ENCODE peak calls at places on chromosomes 11 and 22, in seven cellular contexts. J, H, Z, T, D, E and R are unnamed samples.

GRCh38 chr11:42249401-42249800 is 789.9 kb upstream of the LRRC4C start:
- DNase-seq in E (no peak), H (no peak), J (no peak), D (peak), T (no peak), Z (no peak), R (no peak)

GRCh38 chr11:122757201-122757600 is 81.1 kb upstream of the CRTAM start:
- DNase-seq in J (no peak), E (no peak), T (no peak), D (no peak), H (no peak), Z (no peak), R (no peak)

GRCh38 chr22:47051435-47052175 is 289.2 kb downstream of the TBC1D22A start:
- DNase-seq in T (no peak), Z (no peak), J (no peak), H (no peak), E (no peak), D (no peak), R (no peak)

GRCh38 chr11:93000511-93001476 is 31.3 kb downstream of the MTNR1B start:
- DNase-seq in H (no peak), T (no peak), D (peak), E (no peak), J (no peak), Z (peak), R (no peak)

GRCh38 chr22:21698430-21699329 is 32.9 kb downstream of the PPIL2 start:
- DNase-seq in E (no peak), Z (peak), J (no peak), D (no peak), H (peak), T (peak), R (no peak)

GRCh38 chr11:125250316-125250870 is 85.8 kb downstream of the PKNOX2 start:
- DNase-seq in Z (no peak), T (no peak), J (no peak), E (no peak), H (no peak), D (no peak), R (no peak)

GRCh38 chr11:47466701-47467250 is 17.8 kb upstream of the RAPSN start:
- DNase-seq in E (no peak), H (no peak), T (no peak), Z (no peak), J (peak), D (peak), R (no peak)

GRCh38 chr22:20038574-20038973 is 17.7 kb downstream of the TANGO2 start:
- DNase-seq in J (no peak), T (no peak), H (no peak), Z (no peak), D (no peak), E (no peak), R (no peak)

GRCh38 chr11:56876621-56877312 is 111.9 kb upstream of the OR5AK2 start:
- DNase-seq in Z (no peak), J (no peak), H (no peak), T (no peak), D (no peak), E (no peak), R (no peak)

GRCh38 chr11:58762284-58763119 is 30.8 kb upstream of the GLYAT start:
- DNase-seq in H (no peak), T (no peak), D (no peak), J (no peak), Z (no peak), E (no peak), R (no peak)

GRCh38 chr22:29773233-29773632 is 6.1 kb downstream of the UQCR10 start:
- DNase-seq in E (peak), D (no peak), T (no peak), Z (peak), H (no peak), J (peak), R (no peak)

GRCh38 chr22:24303007-24303406 is 32.4 kb downstream of the SPECC1L start:
- DNase-seq in D (no peak), Z (no peak), E (no peak), T (no peak), J (no peak), H (no peak), R (no peak)

GRCh38 chr11:94675788-94676187 is 92.4 kb upstream of the AMOTL1 start:
- DNase-seq in D (no peak), Z (no peak), E (no peak), J (no peak), H (peak), T (no peak), R (no peak)

GRCh38 chr11:6216501-6216900 is 11.1 kb downstream of the C11orf42 start:
- DNase-seq in T (no peak), J (no peak), Z (no peak), H (peak), E (no peak), D (no peak), R (no peak)

GRCh38 chr11:118529584-118530175 is 1.3 kb upstream of the TMEM25 start:
- DNase-seq in Z (no peak), E (no peak), D (no peak), H (no peak), J (no peak), T (no peak), R (no peak)

GRCh38 chr22:37225481-37225880 is 13.2 kb upstream of the SSTR3 start:
- DNase-seq in Z (no peak), J (no peak), H (no peak), E (no peak), D (no peak), T (no peak), R (no peak)

GRCh38 chr11:26953770-26954392 is 40.0 kb upstream of the FIBIN start:
- DNase-seq in Z (no peak), D (peak), T (no peak), H (no peak), E (no peak), J (no peak), R (no peak)

GRCh38 chr11:96219981-96220623 is 122.9 kb downstream of the MAML2 start:
- DNase-seq in H (no peak), D (peak), Z (peak), T (no peak), E (no peak), J (no peak), R (no peak)

GRCh38 chr22:48953103-48953720 is 874.5 kb downstream of the BRD1 start:
- DNase-seq in H (peak), E (no peak), T (no peak), Z (no peak), J (no peak), D (no peak), R (no peak)

GRCh38 chr22:50308597-50308935 is 1.1 kb upstream of the PLXNB2 start:
- DNase-seq in T (peak), H (no peak), E (no peak), J (peak), Z (peak), D (no peak), R (no peak)

GRCh38 chr11:9065614-9066431 is 25.6 kb downstream of the SCUBE2 start:
- DNase-seq in H (no peak), D (no peak), J (peak), E (no peak), T (no peak), Z (no peak), R (no peak)

GRCh38 chr22:44889233-44889878 is 120.4 kb downstream of the PHF21B start:
- DNase-seq in E (no peak), Z (no peak), J (no peak), T (no peak), D (no peak), H (no peak), R (no peak)

GRCh38 chr11:74492084-74492483 is 1.4 kb downstream of the LIPT2 start:
- DNase-seq in D (no peak), Z (no peak), J (no peak), E (no peak), H (peak), T (no peak), R (no peak)

GRCh38 chr11:2846056-2846455 is 39.5 kb downstream of the CDKN1C start:
- DNase-seq in J (no peak), D (no peak), Z (no peak), H (no peak), T (no peak), E (no peak), R (no peak)

GRCh38 chr11:22798890-22799289 is 30.7 kb downstream of the SVIP start:
- DNase-seq in D (no peak), T (no peak), H (no peak), Z (no peak), E (no peak), J (no peak), R (no peak)

GRCh38 chr11:16925495-16926065 is 88.6 kb downstream of the PLEKHA7 start:
- DNase-seq in T (peak), Z (no peak), H (no peak), J (peak), E (peak), D (peak), R (peak)

GRCh38 chr11:82494988-82495432 is 238.7 kb downstream of the FAM181B start:
- DNase-seq in J (no peak), H (no peak), E (no peak), Z (no peak), T (peak), D (no peak), R (no peak)

DNA sequence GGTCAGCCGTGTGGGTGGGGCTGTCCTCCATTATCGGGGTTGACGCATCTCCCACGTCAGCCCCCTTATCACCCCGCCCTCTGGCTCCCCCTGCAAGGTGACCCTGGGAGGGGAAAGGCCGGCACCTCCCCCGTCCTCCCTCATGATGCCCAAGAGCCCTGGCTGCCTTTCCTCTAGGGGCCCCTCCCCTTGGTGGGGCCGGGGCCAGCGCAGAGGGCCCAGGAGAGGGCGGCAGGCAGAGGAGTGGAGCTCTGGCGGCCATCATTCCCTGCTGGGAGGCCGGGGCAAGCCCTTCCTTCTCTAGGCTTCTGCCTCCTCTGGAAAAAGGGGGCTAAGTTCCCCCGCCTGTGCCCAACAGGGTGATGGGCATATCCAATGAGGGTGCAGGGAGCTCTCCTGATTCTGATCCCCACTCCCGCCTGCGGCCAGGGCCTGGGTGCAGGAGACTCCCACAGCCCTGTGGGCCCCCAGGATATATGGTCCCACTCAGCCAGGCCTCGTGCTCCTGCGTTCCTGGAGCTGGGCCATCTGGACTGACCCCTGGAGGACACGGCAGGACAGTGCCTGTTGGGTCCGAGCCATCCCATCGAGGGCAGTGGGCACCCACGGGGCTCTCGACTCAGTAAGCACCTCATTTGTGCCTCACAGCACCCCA is 12.3 kb downstream of the MYRF start:
- DNase-seq in D (no peak), E (no peak), H (no peak), Z (no peak), T (no peak), J (no peak), R (no peak)
- TF ChIP-seq CTCF in D (no peak), E (peak), H (no peak), Z (no peak), T (no peak), J (no peak), R (peak)

GRCh38 chr11:67665537-67666302 is 8.7 kb downstream of the ALDH3B2 start:
- DNase-seq in H (no peak), E (no peak), D (no peak), Z (no peak), T (no peak), J (no peak), R (no peak)
- TF ChIP-seq CTCF in H (no peak), E (peak), D (peak), Z (peak), T (no peak), J (no peak), R (peak)

DNA sequence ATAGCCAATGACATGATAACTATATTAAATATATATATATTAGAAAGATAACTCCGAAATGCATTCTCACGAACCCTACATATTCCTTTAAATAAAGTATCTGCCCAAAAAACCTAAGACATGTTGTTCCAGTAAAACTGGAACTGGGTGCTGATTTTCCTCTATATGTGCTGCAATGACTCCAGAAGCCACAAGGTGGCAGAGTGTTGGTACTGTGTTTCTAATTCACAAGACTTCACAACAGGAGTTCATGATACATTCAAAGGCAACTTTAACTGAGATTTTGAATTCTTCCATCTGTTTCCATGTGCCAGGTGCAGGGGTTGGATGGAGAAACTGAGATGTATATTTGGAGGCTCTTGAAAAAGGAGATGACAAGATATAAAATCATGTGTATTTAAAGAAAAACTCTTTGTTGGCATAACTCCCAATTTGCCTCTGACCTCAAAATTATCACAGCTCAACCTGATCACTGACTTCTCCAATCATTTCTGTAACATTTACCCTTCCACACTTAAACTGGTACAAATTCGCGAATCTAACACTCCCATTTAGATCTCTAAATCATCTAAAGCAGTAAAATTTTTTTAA is 1098.6 kb upstream of the CCDC90B start:
- DNase-seq in D (peak), E (no peak), T (peak), J (peak), H (no peak), Z (peak), R (peak)
- TF ChIP-seq CTCF in D (peak), E (peak), T (peak), J (peak), H (peak), Z (peak), R (peak)

GRCh38 chr11:133476570-133477262 is 55.6 kb downstream of the OPCML start:
- DNase-seq in H (no peak), D (no peak), Z (no peak), E (no peak), J (no peak), T (no peak), R (no peak)
- TF ChIP-seq CTCF in H (no peak), D (no peak), Z (no peak), E (peak), J (no peak), T (no peak), R (no peak)

GRCh38 chr11:70786021-70786665 is 387.8 kb downstream of the CTTN start:
- DNase-seq in J (no peak), T (no peak), Z (no peak), E (no peak), D (no peak), H (no peak), R (no peak)

GRCh38 chr11:70785372-70785771 is 387.0 kb downstream of the CTTN start:
- DNase-seq in E (no peak), Z (no peak), H (no peak), T (no peak), J (no peak), D (no peak), R (no peak)

GRCh38 chr11:70788247-70789022 is 390.1 kb downstream of the CTTN start:
- DNase-seq in J (peak), Z (peak), H (no peak), E (no peak), T (no peak), D (peak), R (no peak)

GRCh38 chr11:70796601-70797000 is 398.3 kb downstream of the CTTN start:
- DNase-seq in T (no peak), D (no peak), Z (no peak), H (no peak), E (no peak), J (no peak), R (no peak)

DNA sequence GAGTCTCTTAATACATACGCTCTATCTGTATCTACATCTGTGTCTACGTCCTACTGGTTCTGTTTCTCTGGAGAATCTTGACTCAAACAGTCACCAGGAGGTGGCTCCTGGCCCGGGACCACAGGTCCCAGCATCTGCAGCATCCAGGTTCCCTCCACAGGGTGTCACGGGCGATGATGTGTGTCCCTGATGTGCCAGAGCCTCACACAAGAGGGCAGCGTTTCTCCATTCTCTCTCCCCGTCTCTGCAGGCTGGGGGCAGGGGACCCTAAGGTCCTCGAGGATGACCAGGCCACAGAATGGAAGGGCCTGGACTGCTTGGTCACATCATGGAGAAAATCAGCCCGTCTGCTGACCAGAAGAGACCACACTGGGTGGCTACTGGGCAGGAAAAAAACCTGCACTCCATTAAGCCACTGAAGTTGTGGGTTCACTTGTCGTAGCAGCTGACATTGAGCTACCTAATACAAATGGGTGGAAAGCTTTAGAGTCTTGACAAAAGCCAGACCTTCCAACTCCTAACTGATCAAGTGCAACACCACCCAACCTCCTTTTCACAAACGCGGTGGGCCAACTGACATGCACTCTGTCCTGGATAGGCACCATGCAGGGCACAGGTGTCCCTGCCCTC is 392.5 kb downstream of the CTTN start:
- DNase-seq in T (no peak), Z (no peak), E (peak), J (no peak), D (no peak), H (no peak), R (no peak)
- TF ChIP-seq CTCF in T (no peak), Z (peak), E (peak), J (no peak), D (no peak), H (no peak), R (no peak)